ENCODE peak calls at places on chromosomes 5 and 9, in five cellular contexts. Q is cardiac fibroblast; P is kidney glomerular epithelial cell; K is stimulated activated CD8-positive, alpha-beta memory T cell treated with anti-CD3 and anti-CD28 coated beads, Interleukin-15, amount 100 ng/mL, for 1 hour; G is brain microvascular endothelial cell. N is an unnamed sample.

GRCh38 chr5:65809817-65810531 is 88.0 kb downstream of the NLN start:
- DNase-seq in Q (peak), P (no peak), K (no peak), G (peak), N (no peak)

GRCh38 chr5:132420706-132421272 is 51.3 kb downstream of the SLC22A5 start:
- DNase-seq in Q (no peak), P (no peak), K (no peak), G (no peak), N (peak)

GRCh38 chr5:58116346-58116745 is 343.5 kb downstream of the PLK2 start:
- DNase-seq in Q (no peak), P (no peak), K (no peak), G (no peak), N (no peak)

GRCh38 chr5:161614342-161614741 is 67.8 kb upstream of the GABRB2 start:
- DNase-seq in Q (no peak), P (no peak), K (no peak), G (no peak), N (no peak)

GRCh38 chr9:79572032-79572890 is 496 bp downstream of the TLE4 start:
- DNase-seq in Q (peak), P (peak), K (no peak), G (peak), N (peak)

GRCh38 chr5:179732918-179733763 is 519 bp downstream of the MAML1 start:
- DNase-seq in Q (peak), P (peak), K (no peak), G (peak), N (peak)

GRCh38 chr9:10534863-10535262 is 77.9 kb downstream of the PTPRD start:
- DNase-seq in Q (no peak), P (no peak), K (no peak), G (no peak), N (no peak)

GRCh38 chr5:150412319-150413175 is at the start of gene CD74:
- DNase-seq in Q (peak), P (peak), K (peak), G (peak), N (peak)

GRCh38 chr9:113608082-113608685 is 144.7 kb downstream of the RGS3 start:
- DNase-seq in Q (no peak), P (no peak), K (no peak), G (no peak), N (no peak)

GRCh38 chr9:79195904-79196303 is 375.9 kb upstream of the TLE4 start:
- DNase-seq in Q (peak), P (no peak), K (no peak), G (peak), N (no peak)

GRCh38 chr9:18706648-18707047 is 232.7 kb downstream of the ADAMTSL1 start:
- DNase-seq in Q (no peak), P (no peak), K (no peak), G (no peak), N (no peak)